ENCODE peak calls at places on chromosomes 13 and 19, in five cellular contexts. Y, V, Z, T and M are unnamed samples. For H3K27me3, the result is how much of the 10 kb centered on the place peaks cover.

GRCh38 chr13:85995788-85996418 is 196.7 kb upstream of the SLITRK6 start:
- DNase-seq in Y (no peak), V (no peak), Z (no peak), T (no peak), M (no peak)

GRCh38 chr13:63026285-63026797 is 1610.7 kb upstream of the PCDH20 start:
- DNase-seq in Y (peak), V (no peak), Z (no peak), T (no peak), M (no peak)

GRCh38 chr13:31050486-31051400 is 111.0 kb downstream of the HSPH1 start:
- DNase-seq in Y (peak), V (peak), Z (no peak), T (no peak), M (no peak)

GRCh38 chr13:75101997-75102720 is 379.8 kb downstream of the TBC1D4 start:
- DNase-seq in Y (peak), V (no peak), Z (no peak), T (no peak), M (no peak)

GRCh38 chr13:95896302-95896701 is 156.9 kb downstream of the UGGT2 start:
- DNase-seq in Y (no peak), V (no peak), Z (no peak), T (no peak), M (no peak)

GRCh38 chr13:32796754-32797153 is 210.5 kb downstream of the PDS5B start:
- DNase-seq in Y (no peak), V (no peak), Z (no peak), T (no peak), M (no peak)

GRCh38 chr13:19959141-19959830 is 759 bp downstream of the ZMYM2 start:
- DNase-seq in Y (peak), V (peak), Z (peak), T (peak), M (peak)

GRCh38 chr13:92807343-92807742 is 419.3 kb upstream of the GPC6 start:
- DNase-seq in Y (no peak), V (no peak), Z (no peak), T (no peak), M (no peak)

GRCh38 chr19:17654993-17655392 is 33.2 kb downstream of the UNC13A start:
- DNase-seq in Y (no peak), V (no peak), Z (no peak), T (no peak), M (peak)

GRCh38 chr13:44311011-44311481 is 62.6 kb upstream of the SERP2 start:
- DNase-seq in Y (no peak), V (no peak), Z (no peak), T (no peak), M (peak)

GRCh38 chr13:63636231-63636993 is 2220.8 kb upstream of the PCDH20 start:
- DNase-seq in Y (no peak), V (no peak), Z (no peak), T (no peak), M (no peak)

GRCh38 chr13:30696278-30697176 is 38.8 kb upstream of the ALOX5AP start:
- DNase-seq in Y (no peak), V (peak), Z (no peak), T (no peak), M (peak)

GRCh38 chr13:29576581-29576980 is 18.9 kb downstream of the SLC7A1 start:
- DNase-seq in Y (no peak), V (no peak), Z (no peak), T (no peak), M (no peak)

GRCh38 chr19:13215572-13216380 is 65.6 kb downstream of the IER2 start:
- DNase-seq in Y (no peak), V (no peak), Z (no peak), T (peak), M (no peak)

GRCh38 chr13:46469064-46469463 is 82.0 kb upstream of the RUBCNL start:
- DNase-seq in Y (no peak), V (no peak), Z (no peak), T (no peak), M (no peak)

GRCh38 chr13:100392709-100393630 is 195.6 kb downstream of the GGACT start:
- DNase-seq in Y (no peak), V (peak), Z (peak), T (peak), M (peak)

GRCh38 chr13:75633285-75633684 is 2.8 kb upstream of the LMO7 start:
- DNase-seq in Y (no peak), V (no peak), Z (no peak), T (no peak), M (no peak)

GRCh38 chr13:80040219-80040976 is 300.5 kb downstream of the SPRY2 start:
- DNase-seq in Y (no peak), V (no peak), Z (no peak), T (no peak), M (no peak)

GRCh38 chr13:29140277-29140676 is 320.1 kb downstream of the MTUS2 start:
- DNase-seq in Y (no peak), V (no peak), Z (no peak), T (no peak), M (no peak)

GRCh38 chr19:4278010-4278409 is 1.1 kb upstream of the SHD start:
- DNase-seq in Y (no peak), V (no peak), Z (no peak), T (no peak), M (no peak)

GRCh38 chr13:67493835-67494234 is 263.7 kb upstream of the PCDH9 start:
- DNase-seq in Y (no peak), V (no peak), Z (no peak), T (no peak), M (no peak)

GRCh38 chr13:105116966-105117365 is 1418.5 kb downstream of the EFNB2 start:
- DNase-seq in Y (no peak), V (no peak), Z (no peak), T (no peak), M (no peak)
- H3K4me3 ChIP-seq in Y (no peak), V (no peak), Z (no peak), T (no peak), M (no peak)

GRCh38 chr19:3041302-3041701 is 12.2 kb upstream of the TLE2 start:
- DNase-seq in Y (peak), V (no peak), Z (no peak), T (no peak), M (no peak)

GRCh38 chr19:3039125-3039524 is 10.0 kb upstream of the TLE2 start:
- DNase-seq in Y (no peak), V (no peak), Z (no peak), T (no peak), M (no peak)

GRCh38 chr19:3039641-3040077 is 10.6 kb upstream of the TLE2 start:
- DNase-seq in Y (peak), V (no peak), Z (peak), T (no peak), M (no peak)

GRCh38 chr19:3042545-3043267 is 13.6 kb upstream of the TLE2 start:
- DNase-seq in Y (no peak), V (no peak), Z (no peak), T (no peak), M (no peak)

GRCh38 chr19:3041756-3042517 is 12.9 kb upstream of the TLE2 start:
- DNase-seq in Y (peak), V (no peak), Z (no peak), T (no peak), M (no peak)
- H3K27me3 ChIP-seq in Y (under half), V (under half), Z (under half), T (under half), M (under half)

GRCh38 chr19:27795369-27795768 is 1417.6 kb downstream of the UQCRFS1 start:
- DNase-seq in Y (no peak), V (no peak), Z (no peak), T (no peak), M (no peak)
- H3K4me3 ChIP-seq in Y (no peak), V (no peak), Z (no peak), T (no peak), M (no peak)

GRCh38 chr13:27928805-27929753 is 9.3 kb downstream of the PDX1 start:
- DNase-seq in Y (no peak), V (no peak), Z (no peak), T (no peak), M (no peak)

GRCh38 chr13:27927444-27928352 is 7.9 kb downstream of the PDX1 start:
- DNase-seq in Y (peak), V (no peak), Z (no peak), T (no peak), M (no peak)

GRCh38 chr13:27926644-27927434 is 7.0 kb downstream of the PDX1 start:
- DNase-seq in Y (peak), V (no peak), Z (no peak), T (no peak), M (no peak)

GRCh38 chr13:27928353-27928804 is 8.6 kb downstream of the PDX1 start:
- DNase-seq in Y (no peak), V (no peak), Z (no peak), T (no peak), M (no peak)

GRCh38 chr13:27929868-27930267 is 10.1 kb downstream of the PDX1 start:
- DNase-seq in Y (no peak), V (no peak), Z (no peak), T (no peak), M (no peak)
- H3K27me3 ChIP-seq in Y (half or more), V (half or more), Z (under half), T (under half), M (half or more)

GRCh38 chr19:48645652-48646191 is at the start of gene CA11:
- DNase-seq in Y (peak), V (no peak), Z (no peak), T (no peak), M (no peak)

GRCh38 chr19:48644355-48644754 is 1.6 kb downstream of the CA11 start:
- DNase-seq in Y (no peak), V (no peak), Z (no peak), T (no peak), M (no peak)

GRCh38 chr19:48646912-48647216 is 877 bp upstream of the CA11 start:
- DNase-seq in Y (no peak), V (no peak), Z (no peak), T (no peak), M (no peak)

GRCh38 chr19:48646192-48646911 is 365 bp upstream of the CA11 start:
- DNase-seq in Y (peak), V (peak), Z (peak), T (peak), M (peak)

DNA sequence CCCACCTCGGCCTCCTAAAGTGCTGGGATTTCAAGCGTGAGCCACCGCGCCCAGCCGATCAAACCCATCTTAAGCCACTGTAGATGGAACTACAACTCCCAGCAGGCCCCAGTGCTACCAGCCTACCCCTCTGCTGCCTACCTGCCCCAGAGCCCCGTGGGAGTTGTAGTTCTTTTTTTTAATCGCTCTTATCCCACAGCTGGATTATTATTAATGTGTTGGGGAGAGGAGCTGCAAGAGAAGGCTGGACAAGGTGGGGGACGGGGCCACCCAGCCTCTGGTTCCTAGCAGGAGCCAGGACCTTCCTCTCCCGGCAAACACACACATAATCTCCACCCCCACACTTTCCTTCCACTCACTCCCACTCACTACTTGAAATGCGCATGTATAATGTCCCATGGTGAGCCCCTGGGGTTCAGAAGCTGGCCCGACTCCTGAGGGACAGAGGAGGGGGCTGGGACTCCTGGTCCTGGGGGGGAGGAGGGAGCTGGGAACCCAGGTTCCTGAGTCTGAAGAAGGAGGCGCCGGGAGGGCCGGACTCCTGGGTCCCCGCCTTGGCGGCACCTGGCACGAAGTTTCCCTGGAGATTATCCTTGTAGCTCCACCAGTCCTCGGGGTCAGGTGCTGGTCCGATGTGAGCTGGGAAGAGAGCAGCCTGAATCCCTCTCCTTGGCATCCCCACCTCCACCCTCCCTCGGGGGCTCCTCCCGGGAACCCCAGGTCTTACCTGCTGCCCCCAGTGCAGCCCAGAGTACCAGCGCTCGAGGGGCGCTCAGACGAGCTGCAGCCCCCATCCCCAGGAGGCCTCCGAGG is 942 bp downstream of the CA11 start:
- DNase-seq in Y (peak), V (peak), Z (peak), T (peak), M (peak)
- H3K4me3 ChIP-seq in Y (peak), V (peak), Z (peak), T (peak), M (peak)

GRCh38 chr19:38211206-38211605 is 12.8 kb downstream of the DPF1 start:
- DNase-seq in Y (peak), V (no peak), Z (no peak), T (no peak), M (no peak)
- H3K27me3 ChIP-seq in Y (under half), V (half or more), Z (under half), T (under half), M (half or more)

GRCh38 chr13:99087954-99088491 is 110.2 kb upstream of the DOCK9 start:
- DNase-seq in Y (peak), V (no peak), Z (peak), T (no peak), M (no peak)

DNA sequence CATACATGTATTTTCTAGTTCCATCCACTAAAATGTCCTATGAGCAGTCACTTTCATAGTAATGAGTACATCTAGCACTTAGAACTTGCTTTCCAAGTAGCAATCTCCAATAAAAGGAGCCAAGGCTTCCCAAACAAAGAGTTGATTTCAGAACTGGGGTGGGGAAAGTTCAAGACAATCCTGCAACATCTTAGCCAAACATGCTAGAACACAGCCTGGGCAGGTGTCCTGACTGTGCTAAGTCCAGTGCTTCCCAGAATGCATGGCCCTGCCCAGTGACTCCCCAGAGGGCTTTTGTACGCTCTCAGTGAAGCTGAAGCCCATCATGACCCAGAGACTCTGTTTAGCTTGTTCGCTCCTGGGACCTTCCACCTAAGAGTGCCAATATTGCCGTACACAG is 106.7 kb upstream of the UBAC2 start:
- DNase-seq in Y (no peak), V (no peak), Z (no peak), T (no peak), M (no peak)
- H3K4me3 ChIP-seq in Y (no peak), V (no peak), Z (no peak), T (no peak), M (no peak)